ENCODE peak calls at places on chromosome 9, in six cellular contexts. V is activated naive CD4-positive, alpha-beta T cell treated with anti-CD3 and anti-CD28 coated beads for 36 hours; I is kidney tubule cell; J is H9; T is fibroblast of pulmonary artery; K is HAP-1. R is an unnamed sample.

GRCh38 chr9:89999534-90000370 is 394.9 kb downstream of the GADD45G start:
- DNase-seq in V (peak), I (peak), J (no peak), T (peak), K (no peak), R (peak)

GRCh38 chr9:2181794-2182193 is 166.6 kb downstream of the SMARCA2 start:
- DNase-seq in V (peak), I (peak), J (peak), T (peak), K (peak), R (peak)

GRCh38 chr9:78865757-78866156 is 568.8 kb downstream of the PSAT1 start:
- DNase-seq in V (no peak), I (no peak), J (no peak), T (no peak), K (peak), R (no peak)

GRCh38 chr9:82124090-82124489 is 135.5 kb downstream of the SPATA31D1 start:
- DNase-seq in V (no peak), I (peak), J (no peak), T (peak), K (no peak), R (peak)

GRCh38 chr9:38144421-38144820 is 75.4 kb upstream of the SHB start:
- DNase-seq in V (no peak), I (peak), J (no peak), T (peak), K (no peak), R (peak)

GRCh38 chr9:135864447-135865049 is 42.8 kb downstream of the CAMSAP1 start:
- DNase-seq in V (peak), I (peak), J (peak), T (peak), K (peak), R (peak)

GRCh38 chr9:128124873-128125574 is 2.5 kb downstream of the PTGES2 start:
- DNase-seq in V (peak), I (peak), J (peak), T (peak), K (peak), R (no peak)

GRCh38 chr9:131419029-131419614 is 25.2 kb downstream of the PRRC2B start:
- DNase-seq in V (no peak), I (no peak), J (no peak), T (no peak), K (no peak), R (no peak)

GRCh38 chr9:121742923-121743322 is 91.5 kb downstream of the DAB2IP start:
- DNase-seq in V (no peak), I (no peak), J (no peak), T (no peak), K (no peak), R (no peak)

GRCh38 chr9:134365791-134366222 is 39.6 kb downstream of the RXRA start:
- DNase-seq in V (peak), I (peak), J (peak), T (peak), K (peak), R (no peak)

GRCh38 chr9:5976668-5977397 is 38.6 kb downstream of the RANBP6 start:
- DNase-seq in V (no peak), I (no peak), J (no peak), T (no peak), K (no peak), R (peak)

GRCh38 chr9:93258419-93258817 is 74.5 kb downstream of the WNK2 start:
- DNase-seq in V (peak), I (no peak), J (peak), T (no peak), K (no peak), R (no peak)

GRCh38 chr9:115615821-115616665 is 498.1 kb upstream of the TNC start:
- DNase-seq in V (no peak), I (peak), J (no peak), T (peak), K (no peak), R (peak)

GRCh38 chr9:105142406-105143092 is 101.9 kb upstream of the SLC44A1 start:
- DNase-seq in V (no peak), I (no peak), J (no peak), T (peak), K (no peak), R (peak)

GRCh38 chr9:92517046-92517445 is 18.7 kb downstream of the ECM2 start:
- DNase-seq in V (no peak), I (no peak), J (no peak), T (no peak), K (peak), R (no peak)

GRCh38 chr9:3246231-3246630 is 279.6 kb downstream of the RFX3 start:
- DNase-seq in V (no peak), I (no peak), J (no peak), T (no peak), K (no peak), R (no peak)

GRCh38 chr9:132808645-132809044 is 69.4 kb downstream of the AK8 start:
- DNase-seq in V (no peak), I (no peak), J (no peak), T (no peak), K (no peak), R (no peak)

GRCh38 chr9:76114144-76114543 is 223.7 kb downstream of the PCSK5 start:
- DNase-seq in V (no peak), I (no peak), J (no peak), T (peak), K (no peak), R (peak)

GRCh38 chr9:131276891-131277672 is 772 bp upstream of the FAM78A start:
- DNase-seq in V (peak), I (no peak), J (no peak), T (no peak), K (peak), R (no peak)

GRCh38 chr9:90965141-90965910 is 163.7 kb downstream of the SYK start:
- DNase-seq in V (no peak), I (no peak), J (no peak), T (no peak), K (no peak), R (no peak)

GRCh38 chr9:77697238-77697984 is 49.3 kb upstream of the GNA14 start:
- DNase-seq in V (no peak), I (no peak), J (no peak), T (no peak), K (no peak), R (no peak)

GRCh38 chr9:114250235-114250568 is 72.7 kb upstream of the ORM1 start:
- DNase-seq in V (no peak), I (no peak), J (no peak), T (peak), K (no peak), R (no peak)

GRCh38 chr9:89277454-89277853 is 33.5 kb upstream of the CKS2 start:
- DNase-seq in V (peak), I (peak), J (no peak), T (peak), K (no peak), R (no peak)

GRCh38 chr9:89448381-89448780 is 49.5 kb downstream of the SEMA4D start:
- DNase-seq in V (peak), I (no peak), J (no peak), T (no peak), K (no peak), R (no peak)

GRCh38 chr9:82410306-82410705 is 421.7 kb downstream of the SPATA31D1 start:
- DNase-seq in V (no peak), I (peak), J (no peak), T (no peak), K (no peak), R (no peak)